ENCODE peak calls at places on chromosome 18, in eight cellular contexts. One of them, this sample, is unnamed.

GRCh38 chr18:57839942-57840381 is 36.8 kb upstream of the ATP8B1 start:
- DNase-seq in progenitor cell of endocrine pancreas: no peak
- DNase-seq in coronary artery: no peak
- DNase-seq in GM13977: no peak
- DNase-seq in left ventricle myocardium inferior: no peak
- DNase-seq in ovary: no peak
- DNase-seq in cardiac muscle cell: no peak
- DNase-seq in GM23338: no peak
- DNase-seq in this sample: no peak

GRCh38 chr18:11494093-11494492 is 115.3 kb upstream of the SLC35G4 start:
- DNase-seq in left ventricle myocardium inferior: no peak
- DNase-seq in GM13977: no peak
- DNase-seq in progenitor cell of endocrine pancreas: no peak
- DNase-seq in ovary: no peak
- DNase-seq in GM23338: no peak
- DNase-seq in cardiac muscle cell: no peak
- DNase-seq in coronary artery: no peak
- DNase-seq in this sample: no peak

GRCh38 chr18:22199005-22199404 is 29.6 kb downstream of the GATA6 start:
- DNase-seq in progenitor cell of endocrine pancreas: no peak
- DNase-seq in left ventricle myocardium inferior: no peak
- DNase-seq in cardiac muscle cell: no peak
- DNase-seq in GM13977: no peak
- DNase-seq in ovary: no peak
- DNase-seq in coronary artery: no peak
- DNase-seq in GM23338: no peak
- DNase-seq in this sample: no peak

GRCh38 chr18:34633368-34633767 is 76.7 kb upstream of the DTNA start:
- DNase-seq in coronary artery: no peak
- DNase-seq in GM23338: no peak
- DNase-seq in cardiac muscle cell: no peak
- DNase-seq in GM13977: no peak
- DNase-seq in left ventricle myocardium inferior: no peak
- DNase-seq in ovary: no peak
- DNase-seq in progenitor cell of endocrine pancreas: no peak
- DNase-seq in this sample: no peak

GRCh38 chr18:55406374-55407045 is 181.5 kb downstream of the TCF4 start:
- DNase-seq in left ventricle myocardium inferior: no peak
- DNase-seq in progenitor cell of endocrine pancreas: no peak
- DNase-seq in GM13977: no peak
- DNase-seq in ovary: no peak
- DNase-seq in cardiac muscle cell: no peak
- DNase-seq in coronary artery: no peak
- DNase-seq in GM23338: no peak
- DNase-seq in this sample: no peak

GRCh38 chr18:28112056-28112470 is 64.9 kb downstream of the CDH2 start:
- DNase-seq in GM23338: no peak
- DNase-seq in coronary artery: no peak
- DNase-seq in GM13977: no peak
- DNase-seq in left ventricle myocardium inferior: no peak
- DNase-seq in ovary: no peak
- DNase-seq in progenitor cell of endocrine pancreas: no peak
- DNase-seq in cardiac muscle cell: peak
- DNase-seq in this sample: no peak

GRCh38 chr18:63730788-63731187 is 28.0 kb downstream of the SERPINB11 start:
- DNase-seq in cardiac muscle cell: no peak
- DNase-seq in progenitor cell of endocrine pancreas: no peak
- DNase-seq in left ventricle myocardium inferior: no peak
- DNase-seq in GM13977: no peak
- DNase-seq in GM23338: peak
- DNase-seq in ovary: no peak
- DNase-seq in coronary artery: no peak
- DNase-seq in this sample: no peak

GRCh38 chr18:2002178-2002577 is 569.1 kb downstream of the METTL4 start:
- DNase-seq in cardiac muscle cell: peak
- DNase-seq in GM23338: peak
- DNase-seq in left ventricle myocardium inferior: no peak
- DNase-seq in GM13977: no peak
- DNase-seq in ovary: no peak
- DNase-seq in progenitor cell of endocrine pancreas: no peak
- DNase-seq in coronary artery: no peak
- DNase-seq in this sample: no peak

GRCh38 chr18:23844991-23845680 is 155.9 kb downstream of the LAMA3 start:
- DNase-seq in cardiac muscle cell: no peak
- DNase-seq in left ventricle myocardium inferior: no peak
- DNase-seq in ovary: no peak
- DNase-seq in GM23338: peak
- DNase-seq in progenitor cell of endocrine pancreas: no peak
- DNase-seq in GM13977: no peak
- DNase-seq in coronary artery: no peak
- DNase-seq in this sample: peak

GRCh38 chr18:74793746-74794145 is 196.1 kb downstream of the ZNF407 start:
- DNase-seq in cardiac muscle cell: no peak
- DNase-seq in GM23338: peak
- DNase-seq in GM13977: no peak
- DNase-seq in progenitor cell of endocrine pancreas: no peak
- DNase-seq in left ventricle myocardium inferior: no peak
- DNase-seq in ovary: no peak
- DNase-seq in coronary artery: no peak
- DNase-seq in this sample: no peak

GRCh38 chr18:22822024-22822423 is 111.1 kb upstream of the RBBP8 start:
- DNase-seq in left ventricle myocardium inferior: no peak
- DNase-seq in coronary artery: no peak
- DNase-seq in progenitor cell of endocrine pancreas: no peak
- DNase-seq in cardiac muscle cell: no peak
- DNase-seq in ovary: no peak
- DNase-seq in GM13977: no peak
- DNase-seq in GM23338: peak
- DNase-seq in this sample: no peak

GRCh38 chr18:26159353-26159752 is 25.7 kb downstream of the PSMA8 start:
- DNase-seq in GM13977: no peak
- DNase-seq in progenitor cell of endocrine pancreas: no peak
- DNase-seq in cardiac muscle cell: no peak
- DNase-seq in GM23338: peak
- DNase-seq in ovary: no peak
- DNase-seq in left ventricle myocardium inferior: no peak
- DNase-seq in coronary artery: no peak
- DNase-seq in this sample: no peak

GRCh38 chr18:26547302-26548143 is 830 bp downstream of the KCTD1 start:
- DNase-seq in coronary artery: peak
- DNase-seq in cardiac muscle cell: peak
- DNase-seq in GM13977: peak
- DNase-seq in GM23338: peak
- DNase-seq in progenitor cell of endocrine pancreas: peak
- DNase-seq in ovary: peak
- DNase-seq in left ventricle myocardium inferior: peak
- DNase-seq in this sample: peak

GRCh38 chr18:26617151-26617554 is 68.8 kb upstream of the KCTD1 start:
- DNase-seq in left ventricle myocardium inferior: no peak
- DNase-seq in cardiac muscle cell: no peak
- DNase-seq in progenitor cell of endocrine pancreas: no peak
- DNase-seq in coronary artery: no peak
- DNase-seq in GM23338: no peak
- DNase-seq in GM13977: no peak
- DNase-seq in ovary: no peak
- DNase-seq in this sample: no peak

GRCh38 chr18:50492061-50492460 is 67.8 kb upstream of the MAPK4 start:
- DNase-seq in coronary artery: no peak
- DNase-seq in GM23338: peak
- DNase-seq in ovary: no peak
- DNase-seq in left ventricle myocardium inferior: no peak
- DNase-seq in progenitor cell of endocrine pancreas: no peak
- DNase-seq in GM13977: no peak
- DNase-seq in cardiac muscle cell: no peak
- DNase-seq in this sample: no peak

GRCh38 chr18:52340466-52341378 is 725 bp downstream of the DCC start:
- DNase-seq in ovary: no peak
- DNase-seq in GM23338: peak
- DNase-seq in progenitor cell of endocrine pancreas: no peak
- DNase-seq in cardiac muscle cell: no peak
- DNase-seq in GM13977: no peak
- DNase-seq in coronary artery: no peak
- DNase-seq in left ventricle myocardium inferior: no peak
- DNase-seq in this sample: peak

GRCh38 chr18:52341617-52342381 is 1.8 kb downstream of the DCC start:
- DNase-seq in ovary: no peak
- DNase-seq in cardiac muscle cell: peak
- DNase-seq in coronary artery: no peak
- DNase-seq in progenitor cell of endocrine pancreas: peak
- DNase-seq in GM13977: no peak
- DNase-seq in GM23338: peak
- DNase-seq in left ventricle myocardium inferior: no peak
- DNase-seq in this sample: peak

GRCh38 chr18:52343731-52344340 is 3.8 kb downstream of the DCC start:
- DNase-seq in ovary: no peak
- DNase-seq in cardiac muscle cell: no peak
- DNase-seq in GM23338: no peak
- DNase-seq in GM13977: no peak
- DNase-seq in left ventricle myocardium inferior: no peak
- DNase-seq in progenitor cell of endocrine pancreas: no peak
- DNase-seq in coronary artery: no peak
- DNase-seq in this sample: no peak

GRCh38 chr18:52345428-52345827 is 5.4 kb downstream of the DCC start:
- DNase-seq in GM23338: no peak
- DNase-seq in cardiac muscle cell: no peak
- DNase-seq in coronary artery: no peak
- DNase-seq in left ventricle myocardium inferior: no peak
- DNase-seq in progenitor cell of endocrine pancreas: no peak
- DNase-seq in ovary: no peak
- DNase-seq in GM13977: no peak
- DNase-seq in this sample: no peak

DNA sequence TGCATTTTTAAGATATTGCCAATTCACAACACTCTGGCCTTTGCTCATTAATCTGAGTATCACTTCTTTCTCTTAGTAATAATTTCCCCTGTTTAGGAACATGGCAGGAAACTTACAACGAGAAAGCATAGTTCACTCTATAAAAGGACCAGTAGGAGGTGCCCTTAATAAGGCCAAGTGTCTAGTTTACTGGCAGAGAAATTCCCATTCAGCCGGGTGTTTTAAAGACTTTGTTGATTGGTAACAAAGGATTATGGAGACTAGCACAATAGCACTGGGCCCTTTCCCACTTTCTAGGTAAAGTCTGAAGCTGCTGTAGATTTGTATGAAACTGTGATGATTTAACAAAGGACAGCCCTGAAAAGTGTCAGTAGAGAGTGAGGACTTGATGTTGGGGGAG is 3.1 kb downstream of the DCC start:
- DNase-seq in progenitor cell of endocrine pancreas: no peak
- DNase-seq in cardiac muscle cell: peak
- DNase-seq in coronary artery: no peak
- DNase-seq in ovary: no peak
- DNase-seq in GM23338: peak
- DNase-seq in left ventricle myocardium inferior: no peak
- DNase-seq in GM13977: peak
- DNase-seq in this sample: no peak
- TF ChIP-seq CTCF in progenitor cell of endocrine pancreas: peak
- TF ChIP-seq CTCF in cardiac muscle cell: no peak
- TF ChIP-seq CTCF in coronary artery: no peak
- TF ChIP-seq CTCF in ovary: no peak
- TF ChIP-seq CTCF in GM23338: peak
- TF ChIP-seq CTCF in left ventricle myocardium inferior: no peak
- TF ChIP-seq CTCF in GM13977: no peak
- TF ChIP-seq CTCF in this sample: peak

GRCh38 chr18:59822612-59823275 is 77.1 kb upstream of the PMAIP1 start:
- DNase-seq in GM23338: no peak
- DNase-seq in cardiac muscle cell: no peak
- DNase-seq in coronary artery: no peak
- DNase-seq in progenitor cell of endocrine pancreas: no peak
- DNase-seq in ovary: no peak
- DNase-seq in GM13977: no peak
- DNase-seq in left ventricle myocardium inferior: no peak
- DNase-seq in this sample: no peak

GRCh38 chr18:59820663-59821062 is 79.1 kb upstream of the PMAIP1 start:
- DNase-seq in cardiac muscle cell: no peak
- DNase-seq in GM13977: no peak
- DNase-seq in ovary: no peak
- DNase-seq in left ventricle myocardium inferior: no peak
- DNase-seq in progenitor cell of endocrine pancreas: no peak
- DNase-seq in coronary artery: no peak
- DNase-seq in GM23338: no peak
- DNase-seq in this sample: no peak

GRCh38 chr18:59818769-59819168 is 81.0 kb upstream of the PMAIP1 start:
- DNase-seq in GM23338: no peak
- DNase-seq in left ventricle myocardium inferior: no peak
- DNase-seq in progenitor cell of endocrine pancreas: no peak
- DNase-seq in ovary: no peak
- DNase-seq in cardiac muscle cell: no peak
- DNase-seq in coronary artery: no peak
- DNase-seq in GM13977: no peak
- DNase-seq in this sample: no peak

GRCh38 chr18:59821983-59822382 is 77.8 kb upstream of the PMAIP1 start:
- DNase-seq in GM13977: no peak
- DNase-seq in cardiac muscle cell: no peak
- DNase-seq in progenitor cell of endocrine pancreas: no peak
- DNase-seq in GM23338: no peak
- DNase-seq in left ventricle myocardium inferior: no peak
- DNase-seq in coronary artery: no peak
- DNase-seq in ovary: no peak
- DNase-seq in this sample: no peak

GRCh38 chr18:59823611-59824195 is 76.1 kb upstream of the PMAIP1 start:
- DNase-seq in ovary: peak
- DNase-seq in coronary artery: no peak
- DNase-seq in GM13977: peak
- DNase-seq in left ventricle myocardium inferior: peak
- DNase-seq in GM23338: peak
- DNase-seq in cardiac muscle cell: peak
- DNase-seq in progenitor cell of endocrine pancreas: peak
- DNase-seq in this sample: peak
- TF ChIP-seq CTCF in ovary: peak
- TF ChIP-seq CTCF in coronary artery: no peak
- TF ChIP-seq CTCF in GM13977: peak
- TF ChIP-seq CTCF in left ventricle myocardium inferior: peak
- TF ChIP-seq CTCF in GM23338: peak
- TF ChIP-seq CTCF in cardiac muscle cell: peak
- TF ChIP-seq CTCF in progenitor cell of endocrine pancreas: peak
- TF ChIP-seq CTCF in this sample: peak

DNA sequence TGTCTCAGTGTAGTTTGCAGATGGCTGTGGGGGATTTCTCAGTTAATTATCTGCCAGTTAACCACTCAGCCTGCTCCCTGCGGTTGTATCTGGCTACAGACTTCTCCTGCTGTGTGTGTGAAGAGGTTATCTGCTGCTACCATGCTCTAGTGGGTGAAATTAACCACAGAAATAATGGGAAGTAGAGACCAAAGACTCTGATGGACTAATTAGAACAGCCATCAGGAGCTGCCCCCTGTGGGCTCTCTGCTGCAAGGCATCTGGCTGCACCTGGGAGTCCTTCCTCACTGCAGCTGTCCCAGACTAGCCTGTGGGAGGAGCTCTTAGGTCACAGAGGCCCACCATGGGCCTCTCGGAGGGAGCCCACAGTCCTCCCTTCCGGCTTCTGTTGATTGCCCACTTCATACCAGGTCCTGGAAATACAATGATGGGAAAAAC is 66.6 kb downstream of the CTIF start:
- DNase-seq in coronary artery: no peak
- DNase-seq in left ventricle myocardium inferior: no peak
- DNase-seq in ovary: no peak
- DNase-seq in GM13977: no peak
- DNase-seq in GM23338: peak
- DNase-seq in cardiac muscle cell: peak
- DNase-seq in progenitor cell of endocrine pancreas: no peak
- DNase-seq in this sample: peak
- TF ChIP-seq CTCF in coronary artery: no peak
- TF ChIP-seq CTCF in left ventricle myocardium inferior: no peak
- TF ChIP-seq CTCF in ovary: no peak
- TF ChIP-seq CTCF in GM13977: peak
- TF ChIP-seq CTCF in GM23338: peak
- TF ChIP-seq CTCF in cardiac muscle cell: peak
- TF ChIP-seq CTCF in progenitor cell of endocrine pancreas: peak
- TF ChIP-seq CTCF in this sample: peak

GRCh38 chr18:76451475-76452331 is 43.3 kb downstream of the ZNF516 start:
- DNase-seq in progenitor cell of endocrine pancreas: no peak
- DNase-seq in GM23338: peak
- DNase-seq in coronary artery: peak
- DNase-seq in left ventricle myocardium inferior: no peak
- DNase-seq in GM13977: no peak
- DNase-seq in ovary: peak
- DNase-seq in cardiac muscle cell: no peak
- DNase-seq in this sample: peak
- TF ChIP-seq CTCF in progenitor cell of endocrine pancreas: peak
- TF ChIP-seq CTCF in GM23338: no peak
- TF ChIP-seq CTCF in coronary artery: no peak
- TF ChIP-seq CTCF in left ventricle myocardium inferior: no peak
- TF ChIP-seq CTCF in GM13977: no peak
- TF ChIP-seq CTCF in ovary: no peak
- TF ChIP-seq CTCF in cardiac muscle cell: no peak
- TF ChIP-seq CTCF in this sample: no peak

This sample was measured in nephron progenitor cell.